ENCODE peak calls at places on chromosomes 1 and 21, in five cellular contexts. N is CD8-positive, alpha-beta T cell; U is naive thymus-derived CD4-positive, alpha-beta T cell; D is T-helper 9 cell; I is Right ventricle myocardium superior. Y is an unnamed sample.

GRCh38 chr1:62268315-62268714 is 50.9 kb downstream of the KANK4 start:
- DNase-seq in I (no peak), N (no peak), D (no peak), U (no peak), Y (no peak)

GRCh38 chr1:179230251-179230650 is 774 bp upstream of the ABL2 start:
- DNase-seq in D (no peak), N (no peak), U (no peak), I (no peak), Y (no peak)

GRCh38 chr1:199218065-199218464 is 579.2 kb downstream of the PTPRC start:
- DNase-seq in N (peak), I (no peak), D (no peak), U (no peak), Y (no peak)

GRCh38 chr21:45747233-45747766 is 103.8 kb downstream of the PCBP3 start:
- DNase-seq in D (no peak), U (no peak), I (no peak), N (no peak), Y (no peak)

GRCh38 chr1:78070758-78071157 is 25.0 kb downstream of the GIPC2 start:
- DNase-seq in U (no peak), I (no peak), N (no peak), D (no peak), Y (no peak)

GRCh38 chr1:11339346-11340247 is 66.6 kb downstream of the UBIAD1 start:
- DNase-seq in I (no peak), N (no peak), D (no peak), U (no peak), Y (no peak)

GRCh38 chr1:159090566-159091546 is 14.3 kb upstream of the AIM2 start:
- DNase-seq in N (no peak), I (no peak), U (no peak), D (no peak), Y (no peak)

GRCh38 chr1:53046930-53047329 is 15.1 kb upstream of the PODN start:
- DNase-seq in D (no peak), N (no peak), U (no peak), I (no peak), Y (no peak)

GRCh38 chr1:6601049-6601864 is 1.4 kb downstream of the KLHL21 start:
- DNase-seq in U (peak), D (peak), I (peak), N (peak), Y (peak)

GRCh38 chr1:171141336-171142051 is 43.6 kb upstream of the FMO2 start:
- DNase-seq in N (no peak), D (no peak), I (peak), U (no peak), Y (peak)

GRCh38 chr1:215606564-215607168 is 39.6 kb downstream of the KCTD3 start:
- DNase-seq in D (no peak), N (no peak), U (no peak), I (no peak), Y (no peak)

GRCh38 chr1:1203561-1204424 is 2.6 kb downstream of the TNFRSF18 start:
- DNase-seq in N (no peak), I (peak), D (no peak), U (peak), Y (no peak)

GRCh38 chr1:240496941-240497340 is 115.0 kb downstream of the GREM2 start:
- DNase-seq in I (no peak), N (no peak), U (no peak), D (no peak), Y (no peak)

GRCh38 chr1:206635983-206636354 is 633 bp downstream of the DYRK3 start:
- DNase-seq in N (no peak), I (no peak), D (no peak), U (no peak), Y (no peak)

GRCh38 chr1:26913389-26913753 is 404 bp downstream of the NR0B2 start:
- DNase-seq in N (no peak), D (no peak), U (no peak), I (no peak), Y (no peak)

GRCh38 chr1:14108356-14109275 is 408.6 kb downstream of the PRDM2 start:
- DNase-seq in U (no peak), D (no peak), N (no peak), I (no peak), Y (no peak)

GRCh38 chr1:110298991-110299390 is 40.2 kb upstream of the RBM15 start:
- DNase-seq in I (no peak), U (no peak), D (no peak), N (no peak), Y (no peak)

GRCh38 chr1:9691108-9691445 is 39.5 kb downstream of the PIK3CD start:
- DNase-seq in I (no peak), N (no peak), U (peak), D (no peak), Y (no peak)

GRCh38 chr1:240030236-240030635 is 61.4 kb upstream of the FMN2 start:
- DNase-seq in U (no peak), D (no peak), I (no peak), N (no peak), Y (no peak)

GRCh38 chr1:173900992-173901391 is 16.1 kb downstream of the SERPINC1 start:
- DNase-seq in I (no peak), U (no peak), N (no peak), D (no peak), Y (no peak)

GRCh38 chr1:25609921-25610320 is 6.7 kb upstream of the MAN1C1 start:
- DNase-seq in D (no peak), I (no peak), N (no peak), U (no peak), Y (no peak)

GRCh38 chr1:172003766-172004530 is 162.7 kb downstream of the DNM3 start:
- DNase-seq in I (no peak), N (no peak), D (no peak), U (no peak), Y (no peak)

GRCh38 chr1:94803517-94804441 is 16.4 kb upstream of the SLC44A3 start:
- DNase-seq in I (peak), U (no peak), N (no peak), D (no peak), Y (peak)

GRCh38 chr1:231431665-231432415 is 9.8 kb upstream of the EGLN1 start:
- DNase-seq in I (no peak), N (no peak), U (no peak), D (no peak), Y (no peak)

GRCh38 chr1:200774311-200774710 is 35.6 kb downstream of the CAMSAP2 start:
- DNase-seq in D (no peak), I (no peak), U (no peak), N (no peak), Y (no peak)

GRCh38 chr1:87115317-87115885 is 201.0 kb downstream of the HS2ST1 start:
- DNase-seq in N (no peak), U (no peak), I (peak), D (no peak), Y (no peak)

GRCh38 chr1:11413907-11414495 is 65.0 kb upstream of the DISP3 start:
- DNase-seq in N (no peak), I (no peak), U (no peak), D (no peak), Y (no peak)

GRCh38 chr1:93749894-93750301 is 68.3 kb upstream of the BCAR3 start:
- DNase-seq in N (no peak), I (no peak), D (no peak), U (no peak), Y (no peak)

GRCh38 chr1:36436820-36437219 is 13.4 kb downstream of the OSCP1 start:
- DNase-seq in I (no peak), D (no peak), N (no peak), U (no peak), Y (no peak)

GRCh38 chr1:162908780-162909179 is 47.8 kb upstream of the CCDC190 start:
- DNase-seq in N (no peak), U (no peak), D (no peak), I (no peak), Y (no peak)

GRCh38 chr1:10936998-10937901 is 75.2 kb upstream of the TARDBP start:
- DNase-seq in U (no peak), I (no peak), N (no peak), D (no peak), Y (peak)

GRCh38 chr1:29991025-29991424 is 732.4 kb downstream of the MATN1 start:
- DNase-seq in N (no peak), U (no peak), I (no peak), D (no peak), Y (no peak)

GRCh38 chr1:225998560-225999226 is 450 bp downstream of the SDE2 start:
- DNase-seq in N (no peak), U (no peak), I (no peak), D (no peak), Y (no peak)